ENCODE peak calls at places on chromosome 19, in eight cellular contexts. U, A, F, G, S, R, H and V are unnamed samples.
A peak's percentile ranks its signal among the peaks of the same experiment; 100 is the strongest.

GRCh38 chr19:50897191-50897607 is 14.0 kb downstream of the KLK4 start:
- DNase-seq in U (no peak), A (no peak), F (no peak), G (no peak), S (no peak), R (no peak), H (no peak), V (no peak)

GRCh38 chr19:50728084-50728737 is 5.0 kb downstream of the CLEC11A start:
- DNase-seq in U (peak; percentile 71), A (peak; percentile 44), F (peak; percentile 90), G (peak; percentile 90), S (peak; percentile 88), R (no peak), H (peak; percentile 34), V (no peak)

GRCh38 chr19:55082023-55082851 is 6.6 kb downstream of the EPS8L1 start:
- DNase-seq in U (no peak), A (peak; percentile 21), F (peak; percentile 50), G (peak; percentile 51), S (no peak), R (no peak), H (no peak), V (peak; percentile 47)

GRCh38 chr19:38073806-38074685 is 150.0 kb downstream of the DPF1 start:
- DNase-seq in U (no peak), A (no peak), F (no peak), G (no peak), S (no peak), R (peak; percentile 95), H (no peak), V (no peak)

GRCh38 chr19:10289836-10290438 is at the start of gene ICAM5:
- DNase-seq in U (peak; percentile 56), A (no peak), F (no peak), G (no peak), S (no peak), R (peak; percentile 52), H (peak; percentile 74), V (peak; percentile 24)

GRCh38 chr19:33726756-33727155 is 69.9 kb upstream of the KCTD15 start:
- DNase-seq in U (no peak), A (no peak), F (no peak), G (no peak), S (no peak), R (no peak), H (no peak), V (no peak)

GRCh38 chr19:16373539-16373938 is 48.9 kb downstream of the KLF2 start:
- DNase-seq in U (no peak), A (no peak), F (no peak), G (no peak), S (no peak), R (no peak), H (no peak), V (no peak)

GRCh38 chr19:5137571-5138124 is 168.7 kb downstream of the KDM4B start:
- DNase-seq in U (no peak), A (no peak), F (no peak), G (no peak), S (no peak), R (no peak), H (no peak), V (no peak)

GRCh38 chr19:39247701-39248664 is 673 bp downstream of the IFNL4 start:
- DNase-seq in U (no peak), A (no peak), F (no peak), G (no peak), S (no peak), R (no peak), H (no peak), V (no peak)

GRCh38 chr19:48713041-48713863 is 6.3 kb downstream of the MAMSTR start:
- DNase-seq in U (no peak), A (no peak), F (no peak), G (no peak), S (no peak), R (no peak), H (no peak), V (no peak)

GRCh38 chr19:47479701-47480503 is 4.1 kb downstream of the KPTN start:
- DNase-seq in U (no peak), A (no peak), F (no peak), G (no peak), S (no peak), R (no peak), H (no peak), V (no peak)

GRCh38 chr19:16064209-16064889 is 11.9 kb upstream of the TPM4 start:
- DNase-seq in U (no peak), A (no peak), F (no peak), G (no peak), S (no peak), R (no peak), H (no peak), V (no peak)

GRCh38 chr19:35006342-35006998 is 6.3 kb downstream of the GRAMD1A start:
- DNase-seq in U (no peak), A (no peak), F (peak; percentile 75), G (no peak), S (no peak), R (no peak), H (no peak), V (no peak)

GRCh38 chr19:7729831-7730285 is 2.1 kb downstream of the CLEC4G start:
- DNase-seq in U (no peak), A (no peak), F (no peak), G (no peak), S (no peak), R (peak; percentile 60), H (no peak), V (no peak)

GRCh38 chr19:13215572-13216380 is 65.6 kb downstream of the IER2 start:
- DNase-seq in U (no peak), A (no peak), F (peak; percentile 49), G (peak; percentile 51), S (no peak), R (no peak), H (peak; percentile 78), V (no peak)

GRCh38 chr19:35940839-35941238 is 4.7 kb downstream of the LRFN3 start:
- DNase-seq in U (no peak), A (no peak), F (no peak), G (no peak), S (no peak), R (no peak), H (no peak), V (no peak)

GRCh38 chr19:2049741-2050348 is 1.2 kb downstream of the MKNK2 start:
- DNase-seq in U (no peak), A (no peak), F (peak; percentile 94), G (peak; percentile 87), S (no peak), R (no peak), H (peak; percentile 61), V (no peak)

GRCh38 chr19:41801682-41802317 is 5.4 kb downstream of the CEACAM3 start:
- DNase-seq in U (no peak), A (no peak), F (no peak), G (no peak), S (no peak), R (no peak), H (no peak), V (no peak)